ENCODE peak calls at places on chromosomes 2 and 18, in seven cellular contexts. P, C, A, E, N, W and F are unnamed samples. For H3K27me3, the result is how much of the 10 kb centered on the place peaks cover.

GRCh38 chr2:170446078-170446477 is 268.1 kb downstream of the MYO3B start:
- DNase-seq in P (no peak), C (no peak), A (no peak), E (no peak), N (no peak), W (no peak), F (no peak)

GRCh38 chr2:170224692-170225091 is 46.7 kb downstream of the MYO3B start:
- DNase-seq in P (no peak), C (no peak), A (no peak), E (no peak), N (no peak), W (no peak), F (no peak)

GRCh38 chr2:113407446-113408099 is 29.9 kb upstream of the ZNG1B start:
- DNase-seq in P (no peak), C (no peak), A (no peak), E (peak), N (no peak), W (no peak), F (no peak)

GRCh38 chr18:27040796-27041195 is 144.3 kb downstream of the CHST9 start:
- DNase-seq in P (no peak), C (no peak), A (no peak), E (no peak), N (no peak), W (no peak), F (no peak)

GRCh38 chr2:62196278-62196901 is 475 bp downstream of the B3GNT2 start:
- DNase-seq in P (no peak), C (peak), A (peak), E (no peak), N (peak), W (no peak), F (peak)

GRCh38 chr2:150495993-150496627 is 8.6 kb upstream of the RND3 start:
- DNase-seq in P (no peak), C (no peak), A (no peak), E (peak), N (no peak), W (no peak), F (no peak)

GRCh38 chr18:9065864-9066263 is 36.6 kb upstream of the NDUFV2 start:
- DNase-seq in P (no peak), C (no peak), A (no peak), E (no peak), N (peak), W (no peak), F (no peak)

GRCh38 chr2:27773959-27774358 is 2.4 kb downstream of the MRPL33 start:
- DNase-seq in P (no peak), C (no peak), A (no peak), E (no peak), N (no peak), W (no peak), F (no peak)

GRCh38 chr18:68725341-68725740 is 10.4 kb upstream of the TMX3 start:
- DNase-seq in P (no peak), C (no peak), A (no peak), E (no peak), N (no peak), W (no peak), F (no peak)

GRCh38 chr2:69074926-69075325 is 61.9 kb downstream of the ANTXR1 start:
- DNase-seq in P (no peak), C (no peak), A (no peak), E (no peak), N (no peak), W (no peak), F (no peak)

GRCh38 chr18:23982154-23983071 is 32.1 kb upstream of the TTC39C start:
- DNase-seq in P (peak), C (peak), A (peak), E (peak), N (no peak), W (peak), F (peak)

GRCh38 chr2:228688007-228688645 is 506.6 kb upstream of the SPHKAP start:
- DNase-seq in P (no peak), C (no peak), A (no peak), E (peak), N (no peak), W (no peak), F (no peak)

GRCh38 chr18:55489742-55490055 is 98.3 kb downstream of the TCF4 start:
- DNase-seq in P (no peak), C (no peak), A (no peak), E (no peak), N (no peak), W (no peak), F (no peak)

GRCh38 chr2:112646791-112647720 is 1.3 kb downstream of the SLC20A1 start:
- DNase-seq in P (no peak), C (no peak), A (no peak), E (no peak), N (no peak), W (no peak), F (no peak)

GRCh38 chr2:54666741-54667639 is 56.5 kb upstream of the EML6 start:
- DNase-seq in P (peak), C (peak), A (peak), E (no peak), N (no peak), W (peak), F (no peak)

GRCh38 chr2:236776695-236777251 is 207.1 kb downstream of the ACKR3 start:
- DNase-seq in P (no peak), C (no peak), A (no peak), E (peak), N (no peak), W (no peak), F (peak)

GRCh38 chr18:45930953-45931352 is 36.2 kb downstream of the EPG5 start:
- DNase-seq in P (no peak), C (no peak), A (peak), E (no peak), N (no peak), W (no peak), F (no peak)

GRCh38 chr2:160207804-160208661 is 8.0 kb upstream of the ITGB6 start:
- DNase-seq in P (peak), C (peak), A (peak), E (peak), N (peak), W (peak), F (peak)

GRCh38 chr2:70942900-70943871 is 7.5 kb downstream of the ATP6V1B1 start:
- DNase-seq in P (no peak), C (no peak), A (no peak), E (no peak), N (peak), W (no peak), F (no peak)

GRCh38 chr2:124961132-124961531 is 936.0 kb downstream of the CNTNAP5 start:
- DNase-seq in P (no peak), C (no peak), A (no peak), E (no peak), N (no peak), W (no peak), F (no peak)

GRCh38 chr2:196939381-196939780 is 12.9 kb upstream of the PGAP1 start:
- DNase-seq in P (peak), C (no peak), A (no peak), E (peak), N (no peak), W (no peak), F (no peak)

GRCh38 chr2:160315337-160315736 is 115.3 kb upstream of the ITGB6 start:
- DNase-seq in P (no peak), C (no peak), A (no peak), E (no peak), N (no peak), W (no peak), F (no peak)

GRCh38 chr18:72128649-72129048 is 415.5 kb downstream of the CBLN2 start:
- DNase-seq in P (no peak), C (no peak), A (no peak), E (no peak), N (no peak), W (no peak), F (no peak)

GRCh38 chr2:72694715-72695496 is 130.9 kb downstream of the EXOC6B start:
- DNase-seq in P (peak), C (peak), A (peak), E (peak), N (peak), W (peak), F (no peak)

GRCh38 chr2:209002054-209002453 is 421.8 kb upstream of the MAP2 start:
- DNase-seq in P (no peak), C (no peak), A (no peak), E (no peak), N (no peak), W (no peak), F (no peak)

GRCh38 chr18:63150942-63151421 is 168.6 kb downstream of the BCL2 start:
- DNase-seq in P (no peak), C (no peak), A (no peak), E (no peak), N (no peak), W (no peak), F (no peak)

GRCh38 chr2:54092940-54093339 is 22.5 kb upstream of the ACYP2 start:
- DNase-seq in P (no peak), C (no peak), A (no peak), E (no peak), N (peak), W (no peak), F (no peak)

GRCh38 chr2:221817052-221817451 is 244.9 kb upstream of the EPHA4 start:
- DNase-seq in P (no peak), C (no peak), A (no peak), E (no peak), N (no peak), W (no peak), F (no peak)

GRCh38 chr2:28449489-28450395 is 46.1 kb upstream of the PLB1 start:
- DNase-seq in P (no peak), C (no peak), A (no peak), E (peak), N (no peak), W (no peak), F (no peak)

GRCh38 chr2:20188851-20189250 is 36.1 kb downstream of the SDC1 start:
- DNase-seq in P (no peak), C (no peak), A (no peak), E (no peak), N (peak), W (no peak), F (no peak)

GRCh38 chr2:176018708-176019107 is 16.6 kb upstream of the LNPK start:
- DNase-seq in P (no peak), C (no peak), A (no peak), E (no peak), N (no peak), W (no peak), F (no peak)

GRCh38 chr2:126720647-126721046 is 64.7 kb downstream of the GYPC start:
- DNase-seq in P (no peak), C (no peak), A (no peak), E (no peak), N (no peak), W (no peak), F (no peak)

DNA sequence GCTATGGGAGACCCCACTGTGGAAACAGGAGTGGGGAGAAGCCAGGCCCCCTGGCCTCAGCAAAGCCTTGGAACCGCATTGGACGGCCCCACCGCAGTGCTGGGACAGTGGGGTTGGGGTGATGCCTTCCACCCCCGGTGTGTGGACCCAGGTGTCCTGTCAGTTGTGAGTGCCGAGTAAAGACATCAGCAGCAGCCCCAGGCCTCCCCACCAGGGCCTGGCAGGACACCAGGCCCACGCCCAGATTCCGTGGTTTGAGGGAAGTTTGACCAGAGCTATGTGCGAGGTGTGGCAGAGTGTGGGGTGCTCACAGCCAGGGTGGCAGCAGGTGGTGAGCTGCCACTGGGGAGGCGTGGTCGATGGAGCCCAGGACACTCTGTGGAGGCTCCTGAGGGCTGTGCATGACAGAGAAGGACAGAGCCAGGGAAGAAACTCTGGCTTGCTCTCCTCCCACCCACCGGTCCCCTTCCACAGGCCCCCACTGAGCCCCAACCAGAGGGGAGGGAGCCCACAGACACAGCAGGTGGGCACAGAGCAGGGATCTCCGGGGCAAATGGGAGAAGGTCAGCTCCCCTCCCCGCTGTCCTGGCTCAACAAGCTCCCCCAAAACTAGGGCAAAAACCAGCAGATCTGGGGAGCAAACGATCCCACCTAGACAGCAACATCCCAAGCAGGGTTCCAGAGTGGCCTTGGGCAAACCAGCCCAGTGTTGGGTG is 69.1 kb downstream of the TWIST2 start:
- DNase-seq in P (peak), C (no peak), A (no peak), E (no peak), N (no peak), W (no peak), F (no peak)
- H3K27me3 ChIP-seq in P (under half), C (under half), A (under half), E (under half), N (under half), W (under half), F (under half)

DNA sequence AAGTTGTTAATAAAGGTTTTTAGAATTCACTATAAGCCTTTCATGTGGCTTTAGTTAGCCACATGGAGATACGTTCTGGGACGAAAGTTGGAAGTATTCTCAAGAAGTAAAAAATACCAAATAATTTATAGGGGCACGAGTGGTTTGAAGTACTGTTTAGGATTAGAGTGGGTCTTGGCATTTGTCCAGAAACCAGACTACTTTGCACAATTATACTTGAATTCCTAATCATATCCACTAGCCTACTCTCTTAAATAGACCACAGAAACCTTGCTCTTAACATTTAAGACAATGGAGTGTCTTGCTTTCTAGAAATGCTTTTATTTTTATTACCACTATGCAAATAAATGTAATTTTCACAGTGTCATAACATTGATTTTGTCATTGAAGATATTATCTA is 44.6 kb downstream of the UBE2E3 start:
- DNase-seq in P (no peak), C (no peak), A (no peak), E (no peak), N (no peak), W (no peak), F (no peak)
- H3K27ac ChIP-seq in P (no peak), C (no peak), A (no peak), E (no peak), N (no peak), W (no peak), F (no peak)

GRCh38 chr2:235734700-235735205 is 240.9 kb downstream of the AGAP1 start:
- DNase-seq in P (no peak), C (peak), A (no peak), E (no peak), N (no peak), W (peak), F (no peak)

GRCh38 chr2:235739704-235740415 is 246.0 kb downstream of the AGAP1 start:
- DNase-seq in P (no peak), C (no peak), A (no peak), E (no peak), N (no peak), W (no peak), F (no peak)

GRCh38 chr2:235737396-235737795 is 243.6 kb downstream of the AGAP1 start:
- DNase-seq in P (no peak), C (no peak), A (no peak), E (no peak), N (no peak), W (no peak), F (no peak)

GRCh38 chr2:235740821-235741220 is 247.0 kb downstream of the AGAP1 start:
- DNase-seq in P (no peak), C (no peak), A (no peak), E (no peak), N (peak), W (no peak), F (no peak)

GRCh38 chr2:235737840-235738239 is 244.0 kb downstream of the AGAP1 start:
- DNase-seq in P (no peak), C (no peak), A (no peak), E (no peak), N (no peak), W (no peak), F (no peak)
- H3K4me3 ChIP-seq in P (no peak), C (no peak), A (no peak), E (no peak), N (no peak), W (no peak), F (no peak)

DNA sequence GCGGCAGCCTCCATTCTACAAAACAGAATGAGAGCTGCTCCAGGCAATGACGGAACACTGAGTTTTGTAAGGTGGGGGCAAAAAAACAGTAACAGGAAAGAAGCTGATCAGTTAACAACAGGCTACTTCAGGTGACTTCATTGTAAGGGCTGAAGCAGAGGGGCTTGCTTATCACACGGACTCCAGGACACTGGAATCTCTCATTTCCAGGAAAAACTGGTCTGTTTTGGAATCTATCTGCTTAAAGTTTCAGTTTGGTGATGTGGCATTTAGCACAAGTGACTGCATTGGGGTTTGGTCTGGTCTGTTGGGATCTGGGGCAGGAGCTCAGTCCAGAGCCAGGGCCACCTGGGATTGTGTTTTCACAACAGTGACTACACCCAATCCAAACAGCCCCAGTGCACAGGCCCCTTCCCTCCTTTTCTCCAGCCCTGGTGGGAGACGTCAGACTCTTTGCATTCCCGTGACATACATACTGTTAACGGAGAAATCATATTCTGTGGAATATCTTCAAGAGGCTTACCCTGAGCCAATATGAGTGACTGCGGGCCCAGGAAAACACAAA is 14.1 kb downstream of the AMER3 start:
- DNase-seq in P (no peak), C (no peak), A (no peak), E (no peak), N (no peak), W (no peak), F (no peak)
- H3K27me3 ChIP-seq in P (under half), C (under half), A (under half), E (under half), N (under half), W (half or more), F (under half)

GRCh38 chr2:11393711-11394236 is 49.3 kb upstream of the ROCK2 start:
- DNase-seq in P (no peak), C (no peak), A (no peak), E (peak), N (peak), W (no peak), F (no peak)
- H3K27ac ChIP-seq in P (no peak), C (peak), A (peak), E (peak), N (no peak), W (peak), F (peak)

DNA sequence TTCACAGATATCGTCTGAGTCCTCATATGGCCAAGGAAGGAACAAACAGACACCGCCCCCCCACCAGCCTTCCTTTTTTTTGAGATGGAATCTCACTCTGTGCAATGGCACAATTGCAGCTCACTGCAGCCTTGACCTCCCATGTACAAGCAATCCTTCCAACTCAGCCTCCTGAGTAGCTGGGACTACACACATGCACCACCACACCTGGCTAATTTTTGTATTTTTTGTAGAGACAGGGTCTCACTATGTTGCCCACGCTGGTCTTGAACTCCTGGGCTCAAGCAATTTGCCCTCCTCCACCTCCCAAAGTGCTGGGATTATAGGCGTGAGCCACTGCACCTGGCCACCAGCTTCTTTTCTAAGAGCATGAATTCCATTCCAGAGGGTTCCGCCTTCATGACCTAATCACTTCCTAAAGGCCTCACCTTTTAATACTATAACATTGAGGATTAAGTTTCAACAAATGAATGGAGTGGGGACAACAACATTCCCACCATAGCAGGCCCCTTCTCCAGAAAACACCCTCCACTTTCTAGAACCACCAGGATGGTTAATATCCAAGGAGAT is 2.2 kb upstream of the TMBIM1 start:
- DNase-seq in P (peak), C (no peak), A (no peak), E (no peak), N (no peak), W (no peak), F (no peak)
- H3K4me3 ChIP-seq in P (no peak), C (no peak), A (no peak), E (no peak), N (no peak), W (no peak), F (no peak)

DNA sequence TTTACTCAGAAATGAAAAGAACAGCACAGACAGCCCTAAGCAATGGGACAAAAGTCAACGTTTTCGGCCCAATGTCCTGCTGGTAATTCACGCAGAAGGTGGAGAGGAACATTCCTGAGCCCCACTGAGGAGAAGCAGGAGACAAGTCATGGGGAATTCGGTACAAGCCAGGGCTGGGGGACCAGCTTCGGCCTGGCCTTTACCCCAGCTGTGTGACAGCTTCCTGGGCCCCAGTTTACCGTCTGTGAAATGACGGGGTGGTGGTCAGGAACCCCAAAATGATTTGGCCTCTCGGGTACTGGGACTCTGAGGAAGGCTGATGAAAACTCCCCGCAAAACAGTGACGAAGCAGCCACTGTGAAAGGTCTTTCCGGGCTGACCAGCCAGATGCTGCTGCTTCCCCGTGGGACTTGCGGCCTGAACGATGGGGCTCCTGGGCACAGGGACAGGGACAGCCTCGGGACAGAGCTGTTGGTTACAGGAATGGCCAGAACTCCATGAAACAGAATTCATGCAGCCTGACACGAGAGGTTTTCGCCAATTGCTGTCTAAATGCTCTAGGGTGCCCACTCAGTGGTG is 21.6 kb downstream of the KIF1A start:
- DNase-seq in P (peak), C (no peak), A (peak), E (no peak), N (no peak), W (no peak), F (no peak)
- H3K27me3 ChIP-seq in P (under half), C (under half), A (under half), E (under half), N (under half), W (half or more), F (under half)